ENCODE peak calls at places on chromosomes 7 and 10, in nine cellular contexts. R is activated T-cell treated with anti-CD3 and anti-CD28 coated beads, Interleukin-2, amount 50 U/mL, for 4 hours; K is H4; P is neural progenitor cell; I is A172; H is GM06990; B is KBM-7; Z is NCI-H1436 treated with DMSO at 0.1 percent for 48 hours; V is foreskin melanocyte. U is an unnamed sample.

GRCh38 chr7:133135451-133135850 is 53.6 kb upstream of the CHCHD3 start:
- DNase-seq in R (no peak), K (no peak), P (no peak), I (peak; percentile 8), H (no peak), B (no peak), Z (no peak), V (no peak), U (no peak)

GRCh38 chr7:23234569-23235296 is 11.8 kb upstream of the GPNMB start:
- DNase-seq in R (no peak), K (no peak), P (no peak), I (no peak), H (peak; percentile 57), B (no peak), Z (no peak), V (no peak), U (no peak)

GRCh38 chr10:62112325-62112724 is 156.3 kb downstream of the RTKN2 start:
- DNase-seq in R (no peak), K (no peak), P (no peak), I (peak; percentile 18), H (no peak), B (no peak), Z (no peak), V (peak; percentile 26), U (no peak)

GRCh38 chr10:106224676-106225075 is 939.8 kb downstream of the SORCS1 start:
- DNase-seq in R (no peak), K (no peak), P (no peak), I (no peak), H (no peak), B (no peak), Z (no peak), V (no peak), U (no peak)

GRCh38 chr7:149462101-149462520 is 1.2 kb upstream of the ZNF777 start:
- DNase-seq in R (no peak), K (no peak), P (no peak), I (no peak), H (no peak), B (no peak), Z (no peak), V (no peak), U (no peak)

GRCh38 chr7:43201912-43202311 is 89.5 kb downstream of the HECW1 start:
- DNase-seq in R (no peak), K (no peak), P (no peak), I (no peak), H (no peak), B (no peak), Z (no peak), V (no peak), U (no peak)

GRCh38 chr7:35647171-35647574 is 47.8 kb downstream of the HERPUD2 start:
- DNase-seq in R (no peak), K (no peak), P (peak; percentile 74), I (no peak), H (no peak), B (no peak), Z (peak; percentile 11), V (no peak), U (no peak)

GRCh38 chr7:15130666-15131541 is 228.4 kb upstream of the DGKB start:
- DNase-seq in R (no peak), K (peak; percentile 59), P (no peak), I (peak; percentile 75), H (no peak), B (no peak), Z (no peak), V (peak; percentile 16), U (no peak)

GRCh38 chr10:43305881-43306280 is 39.0 kb upstream of the RASGEF1A start:
- DNase-seq in R (no peak), K (no peak), P (no peak), I (peak; percentile 38), H (no peak), B (no peak), Z (no peak), V (no peak), U (no peak)

GRCh38 chr10:132517951-132518521 is 19.6 kb upstream of the INPP5A start:
- DNase-seq in R (peak; percentile 2), K (no peak), P (peak; percentile 47), I (no peak), H (no peak), B (no peak), Z (no peak), V (no peak), U (no peak)

GRCh38 chr7:46486264-46487206 is 565.5 kb upstream of the IGFBP3 start:
- DNase-seq in R (no peak), K (peak; percentile 36), P (no peak), I (peak; percentile 85), H (no peak), B (no peak), Z (no peak), V (peak; percentile 14), U (no peak)

GRCh38 chr10:33196377-33196706 is 138.1 kb downstream of the NRP1 start:
- DNase-seq in R (no peak), K (no peak), P (no peak), I (no peak), H (no peak), B (no peak), Z (no peak), V (no peak), U (no peak)

GRCh38 chr10:87767253-87767652 is 50.8 kb downstream of the ATAD1 start:
- DNase-seq in R (no peak), K (peak; percentile 43), P (no peak), I (peak; percentile 90), H (no peak), B (peak; percentile 81), Z (no peak), V (no peak), U (no peak)

GRCh38 chr7:150430465-150431085 is 19.9 kb upstream of the GIMAP8 start:
- DNase-seq in R (no peak), K (no peak), P (no peak), I (no peak), H (no peak), B (no peak), Z (no peak), V (no peak), U (no peak)

GRCh38 chr10:69914373-69915268 is 112.9 kb downstream of the COL13A1 start:
- DNase-seq in R (peak; percentile 37), K (peak; percentile 45), P (peak; percentile 93), I (peak; percentile 63), H (peak; percentile 28), B (peak; percentile 49), Z (peak; percentile 2), V (peak; percentile 23), U (peak; percentile 24)

GRCh38 chr10:131698986-131699385 is 201.8 kb upstream of the PPP2R2D start:
- DNase-seq in R (no peak), K (no peak), P (no peak), I (no peak), H (no peak), B (no peak), Z (no peak), V (no peak), U (no peak)

GRCh38 chr10:101032637-101033201 is 1.7 kb downstream of the SFXN3 start:
- DNase-seq in R (peak; percentile 58), K (peak; percentile 91), P (peak; percentile 61), I (peak; percentile 95), H (no peak), B (peak; percentile 92), Z (no peak), V (peak; percentile 75), U (peak; percentile 41)

GRCh38 chr10:32077896-32078295 is 21.7 kb upstream of the KIF5B start:
- DNase-seq in R (no peak), K (peak; percentile 13), P (no peak), I (peak; percentile 75), H (no peak), B (no peak), Z (no peak), V (peak; percentile 48), U (no peak)

GRCh38 chr10:76001461-76001860 is 570.0 kb downstream of the LRMDA start:
- DNase-seq in R (no peak), K (no peak), P (no peak), I (no peak), H (no peak), B (no peak), Z (no peak), V (no peak), U (no peak)

GRCh38 chr10:52778511-52779392 is 6.2 kb upstream of the MBL2 start:
- DNase-seq in R (no peak), K (no peak), P (peak; percentile 49), I (peak; percentile 23), H (no peak), B (peak; percentile 39), Z (no peak), V (peak; percentile 37), U (no peak)

GRCh38 chr7:27152816-27153486 is 568 bp upstream of the HOXA3 start:
- DNase-seq in R (no peak), K (no peak), P (no peak), I (no peak), H (no peak), B (no peak), Z (no peak), V (no peak), U (no peak)

GRCh38 chr7:5222861-5223411 is 32.9 kb downstream of the WIPI2 start:
- DNase-seq in R (no peak), K (no peak), P (peak; percentile 43), I (no peak), H (no peak), B (no peak), Z (no peak), V (no peak), U (no peak)

GRCh38 chr10:99775850-99776249 is 6.6 kb upstream of the ABCC2 start:
- DNase-seq in R (no peak), K (peak; percentile 78), P (no peak), I (peak; percentile 88), H (no peak), B (no peak), Z (no peak), V (peak; percentile 68), U (no peak)

GRCh38 chr10:17244712-17245365 is 16.8 kb downstream of the VIM start:
- DNase-seq in R (no peak), K (no peak), P (no peak), I (peak; percentile 58), H (no peak), B (no peak), Z (no peak), V (no peak), U (no peak)

GRCh38 chr10:70816220-70816894 is 609 bp downstream of the SGPL1 start:
- DNase-seq in R (peak; percentile 38), K (peak; percentile 88), P (peak; percentile 85), I (peak; percentile 90), H (peak; percentile 51), B (peak; percentile 77), Z (no peak), V (peak; percentile 63), U (peak; percentile 30)

GRCh38 chr7:21507627-21508343 is 35.1 kb upstream of the DNAH11 start:
- DNase-seq in R (no peak), K (peak; percentile 59), P (peak; percentile 66), I (peak; percentile 15), H (no peak), B (peak; percentile 69), Z (no peak), V (peak; percentile 35), U (peak; percentile 8)

GRCh38 chr7:50307368-50308012 is 3.0 kb downstream of the IKZF1 start:
- DNase-seq in R (peak; percentile 71), K (no peak), P (peak; percentile 48), I (no peak), H (no peak), B (peak; percentile 48), Z (no peak), V (no peak), U (peak; percentile 80)

GRCh38 chr10:114239117-114239993 is at the start of gene VWA2:
- DNase-seq in R (peak; percentile 7), K (no peak), P (peak; percentile 76), I (no peak), H (peak; percentile 46), B (peak; percentile 11), Z (no peak), V (no peak), U (no peak)

GRCh38 chr7:37920619-37921339 is at the start of gene EPDR1:
- DNase-seq in R (no peak), K (peak; percentile 98), P (peak; percentile 70), I (peak; percentile 78), H (peak; percentile 58), B (peak; percentile 82), Z (no peak), V (peak; percentile 65), U (no peak)

GRCh38 chr7:97844036-97844435 is 28.2 kb downstream of the ASNS start:
- DNase-seq in R (no peak), K (peak; percentile 28), P (no peak), I (no peak), H (no peak), B (peak; percentile 13), Z (no peak), V (no peak), U (no peak)

GRCh38 chr10:72692897-72693598 is 1.1 kb downstream of the MCU start:
- DNase-seq in R (no peak), K (no peak), P (peak; percentile 34), I (no peak), H (no peak), B (peak; percentile 39), Z (no peak), V (no peak), U (peak; percentile 31)